ENCODE peak calls at places on chromosomes 13 and 19, in four cellular contexts. T is tibial nerve, G is C1 segment of cervical spinal cord, R is immature natural killer cell. N is an unnamed sample.

GRCh38 chr19:51710163-51710562 is 13.6 kb downstream of the HAS1 start:
- DNase-seq in T (no peak), G (no peak), R (no peak), N (no peak)

GRCh38 chr13:42812311-42812710 is 30.9 kb downstream of the FAM216B start:
- DNase-seq in T (no peak), G (no peak), R (no peak), N (no peak)

GRCh38 chr13:48266967-48267639 is 34.1 kb downstream of the ITM2B start:
- DNase-seq in T (no peak), G (no peak), R (no peak), N (no peak)

GRCh38 chr19:35776102-35776788 is 881 bp downstream of the ARHGAP33 start:
- DNase-seq in T (no peak), G (peak; percentile 31), R (no peak), N (no peak)

GRCh38 chr13:113656015-113656588 is 1.9 kb downstream of the ATP4B start:
- DNase-seq in T (peak; percentile 8), G (no peak), R (no peak), N (no peak)

GRCh38 chr19:11784356-11784755 is 14.0 kb upstream of the ZNF491 start:
- DNase-seq in T (no peak), G (no peak), R (no peak), N (no peak)

GRCh38 chr19:1361601-1362384 is 21.9 kb upstream of the NDUFS7 start:
- DNase-seq in T (no peak), G (no peak), R (no peak), N (no peak)

GRCh38 chr19:48556163-48556562 is 4.2 kb downstream of the SULT2B1 start:
- DNase-seq in T (no peak), G (no peak), R (no peak), N (no peak)

GRCh38 chr13:76226941-76227340 is 590.8 kb downstream of the LMO7 start:
- DNase-seq in T (no peak), G (no peak), R (no peak), N (no peak)

GRCh38 chr13:83221813-83222241 is 660.4 kb downstream of the SLITRK1 start:
- DNase-seq in T (no peak), G (no peak), R (no peak), N (no peak)

GRCh38 chr13:33494596-33495214 is 209.2 kb upstream of the STARD13 start:
- DNase-seq in T (no peak), G (no peak), R (no peak), N (no peak)

GRCh38 chr13:42396501-42396900 is 124.5 kb downstream of the AKAP11 start:
- DNase-seq in T (no peak), G (no peak), R (peak; percentile 33), N (no peak)

GRCh38 chr19:31144471-31144870 is 204.8 kb downstream of the TSHZ3 start:
- DNase-seq in T (no peak), G (no peak), R (no peak), N (no peak)

GRCh38 chr19:13082192-13083007 is 20.3 kb downstream of the LYL1 start:
- DNase-seq in T (no peak), G (no peak), R (no peak), N (no peak)

GRCh38 chr13:38376551-38376950 is 26.9 kb downstream of the UFM1 start:
- DNase-seq in T (no peak), G (no peak), R (no peak), N (no peak)

GRCh38 chr19:18173572-18174294 is at the start of gene IFI30:
- DNase-seq in T (peak; percentile 61), G (peak; percentile 41), R (peak; percentile 52), N (peak; percentile 83)

GRCh38 chr19:33664744-33665143 is 43.0 kb downstream of the CHST8 start:
- DNase-seq in T (no peak), G (no peak), R (no peak), N (no peak)

GRCh38 chr13:20337894-20338551 is 105.9 kb upstream of the GJB6 start:
- DNase-seq in T (no peak), G (no peak), R (no peak), N (no peak)

GRCh38 chr19:4896372-4896771 is 6.3 kb downstream of the ARRDC5 start:
- DNase-seq in T (no peak), G (no peak), R (no peak), N (no peak)

GRCh38 chr19:38047641-38048040 is 140.6 kb downstream of the SIPA1L3 start:
- DNase-seq in T (no peak), G (no peak), R (no peak), N (no peak)

GRCh38 chr13:76512676-76513277 is 373.4 kb downstream of the KCTD12 start:
- DNase-seq in T (no peak), G (no peak), R (no peak), N (no peak)

GRCh38 chr13:49279112-49279511 is 31.4 kb downstream of the CDADC1 start:
- DNase-seq in T (no peak), G (no peak), R (no peak), N (no peak)

GRCh38 chr19:39405930-39406655 is 554 bp upstream of the ZFP36 start:
- DNase-seq in T (no peak), G (no peak), R (peak; percentile 82), N (no peak)

GRCh38 chr19:46144756-46145155 is 3.3 kb upstream of the IGFL2 start:
- DNase-seq in T (no peak), G (no peak), R (no peak), N (no peak)

GRCh38 chr13:114130708-114131580 is 1.5 kb downstream of the RASA3 start:
- DNase-seq in T (no peak), G (peak; percentile 53), R (peak; percentile 84), N (peak; percentile 59)

GRCh38 chr13:104382941-104383340 is 1316.7 kb upstream of the SLC10A2 start:
- DNase-seq in T (no peak), G (no peak), R (no peak), N (no peak)

GRCh38 chr13:51158365-51158764 is 47.3 kb upstream of the C13orf42 start:
- DNase-seq in T (no peak), G (no peak), R (no peak), N (no peak)

GRCh38 chr13:98110749-98111148 is 32.1 kb upstream of the FARP1 start:
- DNase-seq in T (no peak), G (no peak), R (no peak), N (no peak)

GRCh38 chr13:106700007-106700950 is 132.3 kb upstream of the ARGLU1 start:
- DNase-seq in T (no peak), G (no peak), R (no peak), N (no peak)

GRCh38 chr19:49502866-49503581 is 6.8 kb downstream of the RPS11 start:
- DNase-seq in T (peak; percentile 32), G (no peak), R (no peak), N (no peak)

N was measured in GF-D8.